ENCODE peak calls at places on chromosome 6, in eight cellular contexts. J is uterus; Z is B cell; I is breast epithelium; G is AG04450; W is CD8-positive, alpha-beta T cell; C is psoas muscle; E is brain microvascular endothelial cell. X is an unnamed sample.

GRCh38 chr6:4664911-4665310 is 111.3 kb upstream of the CDYL start:
- DNase-seq in J (no peak), Z (no peak), I (no peak), G (no peak), W (peak), C (no peak), E (no peak), X (no peak)

GRCh38 chr6:33988121-33989015 is 157.5 kb downstream of the GRM4 start:
- DNase-seq in J (peak), Z (no peak), I (no peak), G (no peak), W (no peak), C (no peak), E (no peak), X (no peak)

GRCh38 chr6:44072959-44073611 is 54.2 kb downstream of the MRPL14 start:
- DNase-seq in J (peak), Z (peak), I (no peak), G (no peak), W (peak), C (peak), E (peak), X (peak)

GRCh38 chr6:44020148-44020547 is 107.1 kb downstream of the MRPL14 start:
- DNase-seq in J (peak), Z (no peak), I (no peak), G (no peak), W (no peak), C (no peak), E (no peak), X (no peak)

GRCh38 chr6:10268111-10268510 is 146.8 kb downstream of the TFAP2A start:
- DNase-seq in J (no peak), Z (no peak), I (no peak), G (no peak), W (no peak), C (no peak), E (no peak), X (no peak)

GRCh38 chr6:111481836-111482235 is 1.2 kb downstream of the REV3L start:
- DNase-seq in J (no peak), Z (no peak), I (no peak), G (no peak), W (no peak), C (no peak), E (no peak), X (no peak)

GRCh38 chr6:110799181-110799580 is 16.1 kb downstream of the CDK19 start:
- DNase-seq in J (no peak), Z (no peak), I (no peak), G (no peak), W (no peak), C (no peak), E (no peak), X (no peak)

GRCh38 chr6:130129781-130130246 is 92.9 kb downstream of the SAMD3 start:
- DNase-seq in J (no peak), Z (no peak), I (no peak), G (peak), W (no peak), C (no peak), E (peak), X (no peak)

GRCh38 chr6:99514089-99514488 is 1.1 kb downstream of the USP45 start:
- DNase-seq in J (no peak), Z (no peak), I (no peak), G (no peak), W (no peak), C (no peak), E (peak), X (no peak)

GRCh38 chr6:84774174-84775158 is 10.1 kb upstream of the TBX18 start:
- DNase-seq in J (no peak), Z (no peak), I (no peak), G (no peak), W (no peak), C (peak), E (peak), X (peak)

GRCh38 chr6:2244261-2245102 is 923 bp downstream of the GMDS start:
- DNase-seq in J (no peak), Z (no peak), I (peak), G (no peak), W (no peak), C (no peak), E (no peak), X (peak)

GRCh38 chr6:49225471-49225870 is 237.6 kb downstream of the MMUT start:
- DNase-seq in J (no peak), Z (no peak), I (no peak), G (no peak), W (no peak), C (no peak), E (no peak), X (no peak)

GRCh38 chr6:43644940-43645612 is at the start of gene RSPH9:
- DNase-seq in J (peak), Z (peak), I (peak), G (no peak), W (peak), C (peak), E (peak), X (peak)

GRCh38 chr6:90715093-90715655 is 128.3 kb upstream of the MAP3K7 start:
- DNase-seq in J (no peak), Z (no peak), I (no peak), G (peak), W (no peak), C (no peak), E (no peak), X (no peak)

GRCh38 chr6:158688860-158689259 is 39.0 kb downstream of the SYTL3 start:
- DNase-seq in J (no peak), Z (no peak), I (no peak), G (no peak), W (no peak), C (no peak), E (no peak), X (no peak)

GRCh38 chr6:158686791-158687381 is 37.0 kb downstream of the SYTL3 start:
- DNase-seq in J (no peak), Z (no peak), I (no peak), G (no peak), W (peak), C (no peak), E (no peak), X (no peak)

GRCh38 chr6:80003841-80004198 is 629 bp upstream of the TTK start:
- DNase-seq in J (peak), Z (no peak), I (peak), G (no peak), W (no peak), C (peak), E (no peak), X (peak)

GRCh38 chr6:17865798-17866725 is 121.4 kb downstream of the KIF13A start:
- DNase-seq in J (peak), Z (no peak), I (peak), G (peak), W (no peak), C (peak), E (peak), X (peak)

GRCh38 chr6:45892196-45892595 is 123.5 kb downstream of the CLIC5 start:
- DNase-seq in J (no peak), Z (no peak), I (no peak), G (no peak), W (no peak), C (no peak), E (no peak), X (no peak)

GRCh38 chr6:34334796-34335416 is 57.6 kb downstream of the NUDT3 start:
- DNase-seq in J (no peak), Z (no peak), I (no peak), G (no peak), W (no peak), C (no peak), E (peak), X (no peak)

GRCh38 chr6:45116714-45117410 is 211.3 kb upstream of the RUNX2 start:
- DNase-seq in J (no peak), Z (no peak), I (no peak), G (peak), W (no peak), C (no peak), E (peak), X (no peak)

GRCh38 chr6:120903836-120904235 is 430.4 kb downstream of the TBC1D32 start:
- DNase-seq in J (no peak), Z (no peak), I (no peak), G (no peak), W (no peak), C (no peak), E (no peak), X (no peak)

GRCh38 chr6:30615219-30615957 is 1.7 kb downstream of the PPP1R10 start:
- DNase-seq in J (peak), Z (no peak), I (no peak), G (peak), W (peak), C (no peak), E (peak), X (peak)

GRCh38 chr6:87832025-87832825 is 130.2 kb upstream of the AKIRIN2 start:
- DNase-seq in J (no peak), Z (peak), I (no peak), G (no peak), W (no peak), C (no peak), E (no peak), X (no peak)

GRCh38 chr6:21529431-21529830 is 64.1 kb upstream of the SOX4 start:
- DNase-seq in J (no peak), Z (no peak), I (no peak), G (no peak), W (no peak), C (no peak), E (no peak), X (no peak)

GRCh38 chr6:163170294-163170883 is 244.1 kb upstream of the QKI start:
- DNase-seq in J (no peak), Z (no peak), I (no peak), G (no peak), W (no peak), C (no peak), E (no peak), X (no peak)

GRCh38 chr6:127606131-127606562 is 29.2 kb downstream of the C6orf58 start:
- DNase-seq in J (no peak), Z (no peak), I (no peak), G (no peak), W (no peak), C (peak), E (peak), X (peak)

GRCh38 chr6:35300848-35301247 is 3.2 kb downstream of the DEF6 start:
- DNase-seq in J (no peak), Z (no peak), I (no peak), G (no peak), W (peak), C (no peak), E (no peak), X (no peak)

GRCh38 chr6:34791164-34791841 is 580 bp upstream of the BLTP3A start:
- DNase-seq in J (peak), Z (peak), I (peak), G (no peak), W (peak), C (peak), E (no peak), X (peak)

GRCh38 chr6:33147807-33148666 is 44.2 kb downstream of the COL11A2 start:
- DNase-seq in J (no peak), Z (no peak), I (no peak), G (peak), W (no peak), C (no peak), E (peak), X (no peak)

GRCh38 chr6:73898599-73898998 is 202.6 kb downstream of the CD109 start:
- DNase-seq in J (no peak), Z (no peak), I (no peak), G (no peak), W (no peak), C (no peak), E (no peak), X (no peak)

GRCh38 chr6:134363323-134364039 is 45.6 kb upstream of the SGK1 start:
- DNase-seq in J (no peak), Z (no peak), I (no peak), G (no peak), W (no peak), C (no peak), E (peak), X (no peak)

GRCh38 chr6:170279977-170280688 is 10.7 kb downstream of the DLL1 start:
- DNase-seq in J (no peak), Z (peak), I (peak), G (no peak), W (peak), C (peak), E (no peak), X (peak)

GRCh38 chr6:29661071-29661470 is 4.2 kb downstream of the MOG start:
- DNase-seq in J (no peak), Z (no peak), I (no peak), G (no peak), W (no peak), C (no peak), E (no peak), X (no peak)

GRCh38 chr6:111027219-111027618 is 45.4 kb downstream of the RPF2 start:
- DNase-seq in J (no peak), Z (no peak), I (no peak), G (no peak), W (no peak), C (no peak), E (no peak), X (no peak)

GRCh38 chr6:117498159-117498558 is 15.7 kb downstream of the DCBLD1 start:
- DNase-seq in J (no peak), Z (no peak), I (no peak), G (no peak), W (no peak), C (no peak), E (peak), X (no peak)

GRCh38 chr6:35084511-35085203 is 56.5 kb downstream of the TCP11 start:
- DNase-seq in J (no peak), Z (peak), I (no peak), G (no peak), W (peak), C (no peak), E (no peak), X (no peak)

DNA sequence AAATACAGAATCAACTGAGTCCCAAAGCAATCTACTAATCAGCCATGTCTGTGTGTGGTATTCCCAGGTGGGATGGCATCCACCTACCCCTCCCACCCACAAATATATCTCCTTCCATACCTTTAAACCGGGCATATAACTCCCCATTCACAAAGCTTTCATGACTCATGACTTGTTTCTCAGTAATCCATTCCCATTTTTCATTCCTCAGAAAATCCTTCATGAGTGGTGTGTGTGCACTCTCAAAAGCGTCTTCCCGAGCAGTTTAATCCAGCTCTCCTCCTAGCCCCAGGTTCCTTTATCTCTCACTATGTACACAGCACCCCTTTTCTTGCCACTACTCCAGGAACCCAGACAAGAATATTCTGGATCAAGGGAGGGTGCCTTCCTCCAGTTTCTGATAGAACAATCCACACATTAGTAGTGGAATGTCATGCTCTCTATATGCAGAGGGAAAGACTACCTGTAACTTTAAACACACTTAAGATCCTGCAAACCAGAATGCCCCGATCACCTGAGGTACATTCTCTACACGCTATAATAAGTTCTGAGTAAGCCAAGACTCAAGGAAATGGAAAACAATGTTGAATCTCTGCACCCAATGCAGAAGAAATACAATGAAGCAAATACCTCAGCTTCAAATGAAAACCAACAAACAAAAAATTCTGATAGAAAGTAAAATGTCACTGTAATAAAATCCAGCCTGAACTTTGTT is 55.7 kb upstream of the IPCEF1 start:
- DNase-seq in J (no peak), Z (no peak), I (no peak), G (no peak), W (no peak), C (no peak), E (no peak), X (no peak)
- TF ChIP-seq CTCF in J (no peak), Z (no peak), I (no peak), G (no peak), W (no peak), C (no peak), E (no peak), X (no peak)

GRCh38 chr6:15504581-15505350 is 158.1 kb downstream of the DTNBP1 start:
- DNase-seq in J (peak), Z (no peak), I (peak), G (peak), W (no peak), C (peak), E (peak), X (peak)
- TF ChIP-seq CTCF in J (peak), Z (no peak), I (no peak), G (no peak), W (no peak), C (no peak), E (peak), X (no peak)

DNA sequence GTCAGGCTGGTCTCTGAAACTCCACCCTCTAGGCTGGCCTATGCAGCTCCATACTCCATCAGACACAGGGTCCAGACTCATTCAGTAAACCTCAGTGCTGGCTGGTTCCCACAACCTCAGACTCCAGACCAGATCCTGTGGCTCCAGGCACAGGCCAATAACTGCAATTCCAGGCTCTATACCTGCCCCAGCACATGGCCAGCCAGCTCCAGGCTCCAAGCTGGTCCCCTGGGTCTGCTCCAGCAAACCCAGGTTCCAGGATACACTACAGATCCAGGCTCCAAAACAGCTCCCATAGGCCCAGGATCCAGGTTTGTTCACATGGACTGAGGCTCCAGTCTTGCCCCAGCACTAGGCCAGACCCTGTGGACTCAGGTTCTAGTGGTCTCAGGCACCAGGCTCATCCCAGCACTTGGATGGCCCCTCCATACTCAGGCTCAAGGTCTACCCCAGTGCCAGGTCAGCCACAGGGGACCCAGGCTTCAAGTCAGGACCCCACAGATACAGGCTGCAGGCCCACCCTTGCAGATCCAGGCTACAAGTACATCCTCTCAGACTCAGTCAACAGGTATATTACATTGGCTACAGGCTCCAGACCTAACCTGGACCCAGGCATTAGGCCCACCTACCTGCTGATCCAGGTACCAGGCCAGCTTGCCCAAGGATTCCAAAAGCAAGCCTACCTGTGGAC is 117.6 kb upstream of the TMEM170B start:
- DNase-seq in J (no peak), Z (no peak), I (no peak), G (no peak), W (no peak), C (no peak), E (no peak), X (no peak)
- TF ChIP-seq CTCF in J (no peak), Z (no peak), I (no peak), G (no peak), W (no peak), C (no peak), E (no peak), X (no peak)

GRCh38 chr6:169220068-169220964 is 33.3 kb downstream of the THBS2 start:
- DNase-seq in J (no peak), Z (no peak), I (no peak), G (no peak), W (no peak), C (no peak), E (no peak), X (no peak)

GRCh38 chr6:169223006-169223405 is 30.6 kb downstream of the THBS2 start:
- DNase-seq in J (no peak), Z (no peak), I (no peak), G (no peak), W (no peak), C (no peak), E (no peak), X (no peak)

GRCh38 chr6:169224185-169224695 is 29.4 kb downstream of the THBS2 start:
- DNase-seq in J (peak), Z (no peak), I (no peak), G (peak), W (no peak), C (no peak), E (peak), X (no peak)

GRCh38 chr6:169222126-169222525 is 31.5 kb downstream of the THBS2 start:
- DNase-seq in J (no peak), Z (no peak), I (no peak), G (no peak), W (no peak), C (no peak), E (no peak), X (no peak)

DNA sequence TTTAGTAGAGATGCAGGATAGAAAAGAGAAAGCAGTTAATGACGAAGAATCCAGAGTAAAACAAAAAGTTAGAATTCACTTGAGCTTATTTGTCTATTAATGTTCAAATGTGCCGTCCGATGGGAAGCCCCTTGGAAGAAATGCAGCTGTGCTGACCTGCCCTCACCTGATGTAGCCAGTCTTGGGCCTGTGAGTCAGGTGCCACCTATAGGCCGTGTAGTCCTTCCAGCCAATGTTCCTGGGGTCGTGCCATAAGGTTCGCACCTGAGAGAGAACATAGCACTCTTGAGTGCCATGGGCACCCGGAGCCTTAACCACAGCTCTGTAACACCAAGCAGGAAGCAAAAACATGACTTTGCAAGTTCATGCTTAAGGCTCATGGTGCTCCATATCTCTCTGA is 32.4 kb downstream of the THBS2 start:
- DNase-seq in J (no peak), Z (no peak), I (no peak), G (no peak), W (no peak), C (no peak), E (no peak), X (no peak)
- TF ChIP-seq CTCF in J (no peak), Z (no peak), I (no peak), G (no peak), W (no peak), C (no peak), E (peak), X (no peak)

DNA sequence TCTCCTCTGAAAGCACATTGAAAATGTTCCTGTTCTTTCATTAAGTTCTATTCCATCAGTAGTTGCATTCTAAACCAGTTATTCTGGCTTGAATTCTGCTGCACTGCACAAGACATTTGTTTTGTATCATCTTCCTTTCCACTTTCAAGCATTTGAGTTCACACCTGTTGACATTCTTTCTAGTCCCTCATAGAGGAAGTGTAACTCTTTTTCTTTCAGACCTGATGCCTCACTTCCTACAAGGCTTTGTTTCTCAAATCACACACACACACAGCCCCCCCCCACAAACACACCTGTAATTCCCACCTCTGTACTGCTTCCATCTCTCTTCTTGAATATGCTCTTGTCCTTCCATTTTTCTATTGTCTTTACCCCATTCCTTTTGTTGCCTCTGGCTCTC is 50.9 kb downstream of the CCN2 start:
- DNase-seq in J (no peak), Z (no peak), I (no peak), G (no peak), W (no peak), C (no peak), E (no peak), X (no peak)
- TF ChIP-seq CTCF in J (no peak), Z (no peak), I (no peak), G (no peak), W (no peak), C (no peak), E (no peak), X (no peak)

DNA sequence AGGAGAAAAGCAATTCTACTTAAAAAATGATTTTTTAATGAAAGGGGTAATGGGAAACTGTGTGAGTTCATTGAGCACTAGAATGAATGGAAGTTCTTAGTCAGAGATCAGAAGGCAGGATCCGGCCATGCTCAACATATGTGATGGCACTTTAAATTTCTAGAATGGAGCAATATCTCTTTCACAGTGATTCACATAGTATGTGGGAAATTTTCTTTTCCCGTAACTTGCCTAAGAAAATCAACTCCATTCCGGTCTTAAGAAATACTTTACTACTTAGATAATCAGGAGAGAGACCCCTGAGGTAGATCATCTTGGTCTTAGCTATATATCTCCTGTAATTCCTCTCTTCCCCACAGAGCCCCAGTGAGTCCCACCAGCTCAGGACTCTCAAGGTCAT is 131.8 kb downstream of the SCML4 start:
- DNase-seq in J (no peak), Z (no peak), I (no peak), G (no peak), W (no peak), C (no peak), E (peak), X (no peak)
- TF ChIP-seq CTCF in J (no peak), Z (no peak), I (no peak), G (no peak), W (no peak), C (no peak), E (peak), X (no peak)